ENCODE peak calls at places on chromosomes 5 and 9, in four cellular contexts. P is IMR-90, H is ovary, K is HCT116. M is an unnamed sample.

GRCh38 chr9:9612270-9612669 is 1000.5 kb downstream of the PTPRD start:
- DNase-seq in P (no peak), K (no peak), H (no peak), M (peak; percentile 49)

GRCh38 chr5:14937277-14937676 is 65.7 kb upstream of the ANKH start:
- DNase-seq in K (no peak), H (no peak), P (no peak), M (no peak)

GRCh38 chr5:84381501-84382362 is 2.9 kb downstream of the EDIL3 start:
- DNase-seq in P (no peak), K (no peak), H (no peak), M (no peak)

GRCh38 chr5:172436078-172436873 is 18.0 kb downstream of the SH3PXD2B start:
- DNase-seq in P (no peak), H (peak; percentile 33), K (no peak), M (no peak)

GRCh38 chr5:142508027-142508426 is 177.9 kb downstream of the FGF1 start:
- DNase-seq in H (no peak), K (no peak), P (no peak), M (peak; percentile 52)

GRCh38 chr5:176429972-176430371 is 13.6 kb upstream of the CLTB start:
- DNase-seq in K (no peak), P (no peak), H (no peak), M (peak; percentile 34)

GRCh38 chr9:38389313-38389712 is 3.2 kb upstream of the ALDH1B1 start:
- DNase-seq in K (no peak), H (no peak), P (peak; percentile 80), M (no peak)

GRCh38 chr9:22111176-22111870 is 102.2 kb upstream of the CDKN2B start:
- DNase-seq in P (peak; percentile 38), H (no peak), K (no peak), M (no peak)

GRCh38 chr5:85000671-85001070 is 616.0 kb upstream of the EDIL3 start:
- DNase-seq in K (no peak), P (peak; percentile 24), H (no peak), M (no peak)

GRCh38 chr9:111099199-111100005 is 61.1 kb upstream of the LPAR1 start:
- DNase-seq in K (no peak), H (no peak), P (no peak), M (no peak)

GRCh38 chr5:10985711-10986110 is 224.7 kb upstream of the DAP start:
- DNase-seq in H (no peak), P (no peak), K (no peak), M (no peak)

GRCh38 chr5:17228833-17229291 is 11.4 kb downstream of the BASP1 start:
- DNase-seq in K (no peak), H (no peak), P (peak; percentile 78), M (no peak)

GRCh38 chr9:137550241-137550621 is at the start of gene PNPLA7:
- DNase-seq in P (peak; percentile 43), H (peak; percentile 90), K (peak; percentile 49), M (peak; percentile 97)

GRCh38 chr5:58322453-58322852 is 137.4 kb downstream of the PLK2 start:
- DNase-seq in K (no peak), P (peak; percentile 36), H (no peak), M (no peak)

GRCh38 chr5:147169399-147169798 is 65.4 kb upstream of the STK32A start:
- DNase-seq in H (no peak), K (no peak), P (peak; percentile 46), M (no peak)

GRCh38 chr9:9855503-9856078 is 757.2 kb downstream of the PTPRD start:
- DNase-seq in P (no peak), H (no peak), K (no peak), M (no peak)

GRCh38 chr5:144219869-144220268 is 49.2 kb downstream of the KCTD16 start:
- DNase-seq in H (no peak), K (no peak), P (no peak), M (no peak)

GRCh38 chr9:129630967-129631672 is 5.2 kb downstream of the NTMT1 start:
- DNase-seq in H (no peak), P (peak; percentile 49), K (no peak), M (no peak)

GRCh38 chr9:79731483-79731882 is 159.7 kb downstream of the TLE4 start:
- DNase-seq in H (no peak), P (no peak), K (no peak), M (no peak)

GRCh38 chr9:94913550-94913949 is 187.1 kb downstream of the AOPEP start:
- DNase-seq in H (no peak), P (no peak), K (no peak), M (peak; percentile 6)

GRCh38 chr5:146409081-146409671 is 38.0 kb upstream of the TCERG1 start:
- DNase-seq in H (no peak), K (no peak), P (peak; percentile 26), M (no peak)

GRCh38 chr9:804026-804425 is 37.5 kb upstream of the DMRT1 start:
- DNase-seq in P (no peak), K (no peak), H (no peak), M (no peak)

GRCh38 chr5:2921176-2921575 is 169.7 kb upstream of the IRX2 start:
- DNase-seq in K (no peak), H (no peak), P (no peak), M (peak; percentile 68)

GRCh38 chr5:168266016-168266415 is 25.4 kb upstream of the WWC1 start:
- DNase-seq in K (no peak), P (no peak), H (no peak), M (no peak)

GRCh38 chr5:181111010-181111409 is 20.0 kb downstream of the OR2V1 start:
- DNase-seq in H (no peak), K (no peak), P (no peak), M (peak; percentile 50)

GRCh38 chr5:67610191-67610912 is 413.8 kb upstream of the CD180 start:
- DNase-seq in P (no peak), K (no peak), H (no peak), M (no peak)

GRCh38 chr5:43432486-43433365 is 20.5 kb upstream of the CCL28 start:
- DNase-seq in K (peak; percentile 31), H (no peak), P (peak; percentile 52), M (peak; percentile 77)

GRCh38 chr9:7186175-7186574 is 428.4 kb downstream of the KDM4C start:
- DNase-seq in P (peak; percentile 37), K (peak; percentile 12), H (no peak), M (no peak)

GRCh38 chr5:142670811-142671210 is 15.1 kb downstream of the FGF1 start:
- DNase-seq in H (no peak), K (no peak), P (peak; percentile 53), M (no peak)

GRCh38 chr5:180007582-180007981 is 64.0 kb downstream of the RNF130 start:
- DNase-seq in P (no peak), K (no peak), H (no peak), M (no peak)

GRCh38 chr5:172906888-172907287 is 52.3 kb upstream of the RPL26L1 start:
- DNase-seq in P (no peak), K (no peak), H (no peak), M (no peak)

GRCh38 chr9:126665696-126666035 is 51.9 kb downstream of the LMX1B start:
- DNase-seq in H (no peak), P (no peak), K (no peak), M (no peak)

GRCh38 chr5:143920772-143921171 is 108.8 kb downstream of the HMHB1 start:
- DNase-seq in H (no peak), K (no peak), P (peak; percentile 75), M (no peak)

GRCh38 chr5:56375011-56375410 is 141.9 kb upstream of the ANKRD55 start:
- DNase-seq in P (no peak), K (no peak), H (no peak), M (no peak)

DNA sequence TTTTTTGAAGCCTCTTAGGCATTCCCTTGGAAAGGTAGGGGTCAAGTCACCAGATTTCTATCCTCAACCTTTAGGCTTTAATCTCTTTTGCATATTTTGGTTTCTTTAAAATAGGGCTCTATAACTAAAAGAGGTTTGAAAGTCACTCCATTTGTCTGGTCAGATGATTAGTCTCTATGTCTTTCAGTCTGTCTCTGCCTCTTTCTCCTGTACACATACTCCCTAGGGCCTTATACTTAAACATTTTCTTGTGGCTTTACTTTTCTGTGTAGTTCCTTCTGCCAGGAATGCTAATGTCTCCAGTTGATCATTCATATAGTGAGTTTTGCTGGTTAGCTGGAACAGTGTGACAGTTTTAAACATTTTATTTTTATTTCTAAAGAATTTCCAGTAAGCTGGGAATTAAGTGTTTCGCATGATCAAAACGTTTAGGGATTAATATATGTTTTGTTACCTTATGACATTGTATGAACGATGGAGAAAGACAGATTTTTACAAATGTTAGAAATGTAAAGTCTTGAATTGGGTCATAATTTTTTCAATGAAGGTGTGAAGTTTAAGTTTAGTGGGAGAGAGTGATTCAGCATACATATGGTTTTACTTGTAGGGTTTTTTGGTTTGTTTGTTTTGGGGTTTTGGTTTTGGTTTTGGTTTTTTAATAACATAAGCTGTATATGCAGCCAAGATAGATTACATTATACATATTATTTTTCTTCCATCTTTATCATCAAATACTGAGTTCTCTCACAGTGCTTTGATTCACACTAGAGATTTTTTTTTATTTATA is 90.6 kb downstream of the ZCCHC7 start:
- DNase-seq in P (peak; percentile 7), K (no peak), H (no peak), M (no peak)
- H3K4me3 ChIP-seq in P (no peak overlapping the region), K (no peak overlapping the region), H (no peak overlapping the region), M (no peak overlapping the region)

GRCh38 chr5:96807099-96807654 is 568 bp downstream of the ERAP1 start:
- DNase-seq in P (peak; percentile 53), K (no peak), H (peak; percentile 87), M (peak; percentile 50)
- TF ChIP-seq POLR2A in P (peak; percentile 56), K (no peak), H (no peak), M (no peak)

GRCh38 chr5:170289749-170290148 is 7.8 kb downstream of the LCP2 start:
- DNase-seq in H (no peak), P (no peak), K (no peak), M (no peak)

GRCh38 chr5:170291324-170291847 is 6.2 kb downstream of the LCP2 start:
- DNase-seq in K (no peak), P (no peak), H (no peak), M (no peak)

GRCh38 chr5:170286532-170286931 is 11.0 kb downstream of the LCP2 start:
- DNase-seq in K (no peak), P (no peak), H (no peak), M (no peak)

GRCh38 chr5:170284231-170284630 is 13.3 kb downstream of the LCP2 start:
- DNase-seq in H (no peak), K (no peak), P (no peak), M (no peak)

GRCh38 chr5:170287532-170287931 is 10.0 kb downstream of the LCP2 start:
- DNase-seq in P (no peak), K (no peak), H (peak; percentile 85), M (no peak)
- H3K4me3 ChIP-seq in P (no peak overlapping the region), K (no peak overlapping the region), H (no peak overlapping the region), M (no peak overlapping the region)

DNA sequence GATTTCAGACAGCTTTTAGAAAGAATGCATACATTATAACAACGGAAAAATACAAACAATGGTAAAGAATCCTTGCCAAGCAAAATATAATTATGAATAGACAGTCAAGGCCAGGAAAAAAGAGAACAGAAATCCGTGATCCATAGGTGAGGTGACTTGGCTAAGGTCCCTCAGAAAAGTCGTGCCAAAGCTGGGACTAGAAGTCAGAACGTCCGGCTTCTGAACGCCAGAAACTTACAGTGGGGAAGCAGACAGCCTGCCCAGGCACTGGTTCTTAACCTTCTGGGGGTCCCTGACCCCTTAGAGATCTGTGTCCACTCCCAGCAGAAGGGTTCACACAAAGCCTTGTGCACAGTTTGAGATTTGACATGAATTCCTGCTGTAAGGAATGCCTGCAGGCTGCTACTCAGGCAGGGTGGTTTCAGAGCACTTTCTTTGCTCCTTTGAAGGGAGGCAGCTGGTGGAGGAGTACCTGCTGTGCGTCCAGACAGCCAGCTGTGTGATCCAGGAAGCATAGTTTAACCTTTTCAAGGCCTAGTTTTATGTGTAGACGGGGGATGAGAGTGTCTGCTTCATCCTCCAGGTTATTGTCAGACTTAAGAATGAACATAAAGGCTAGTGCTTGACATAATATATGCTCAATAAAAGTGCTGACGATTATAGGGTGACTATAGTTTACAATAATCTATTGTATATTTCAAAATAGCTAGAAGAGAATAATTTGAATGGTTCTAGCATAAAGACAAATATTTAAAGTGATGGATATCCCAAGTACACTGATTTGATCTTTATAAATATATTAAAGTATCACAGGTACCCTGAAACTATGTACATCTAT is 852 bp downstream of the ARHGEF37 start:
- DNase-seq in K (no peak), P (no peak), H (peak; percentile 50), M (no peak)
- TF ChIP-seq POLR2A in K (no peak), P (no peak), H (no peak), M (no peak)

M was measured in lower leg skin.